ENCODE peak calls at places on chromosome 15, in seven cellular contexts. A is spleen, Z is body of pancreas, U is testis, X is lower leg skin, F is breast epithelium, L is H1. T is an unnamed sample.

GRCh38 chr15:43238691-43239131 is 17.9 kb upstream of the EPB42 start:
- DNase-seq in A (no peak), Z (no peak), U (no peak), X (peak), F (no peak), L (no peak), T (no peak)

GRCh38 chr15:29283371-29283770 is 13.7 kb upstream of the NSMCE3 start:
- DNase-seq in A (no peak), Z (no peak), U (no peak), X (no peak), F (no peak), L (no peak), T (no peak)

GRCh38 chr15:81914734-81915234 is 131.0 kb downstream of the MEX3B start:
- DNase-seq in A (peak), Z (peak), U (no peak), X (no peak), F (no peak), L (no peak), T (no peak)

GRCh38 chr15:49060710-49061483 is 14.7 kb upstream of the SECISBP2L start:
- DNase-seq in A (no peak), Z (no peak), U (no peak), X (no peak), F (no peak), L (no peak), T (no peak)

GRCh38 chr15:94206463-94207167 is 24.7 kb upstream of the MCTP2 start:
- DNase-seq in A (no peak), Z (no peak), U (no peak), X (peak), F (no peak), L (no peak), T (no peak)

GRCh38 chr15:42939841-42940240 is 19.3 kb upstream of the TTBK2 start:
- DNase-seq in A (no peak), Z (no peak), U (no peak), X (no peak), F (no peak), L (peak), T (no peak)

GRCh38 chr15:74587924-74588323 is 27.7 kb upstream of the CLK3 start:
- DNase-seq in A (peak), Z (no peak), U (no peak), X (no peak), F (no peak), L (no peak), T (no peak)

GRCh38 chr15:87394676-87395075 is 861.9 kb downstream of the NTRK3 start:
- DNase-seq in A (no peak), Z (no peak), U (no peak), X (no peak), F (no peak), L (no peak), T (no peak)

GRCh38 chr15:65336767-65337435 is 32.4 kb downstream of the RNU5B-1 start:
- DNase-seq in A (peak), Z (no peak), U (no peak), X (no peak), F (no peak), L (no peak), T (no peak)

GRCh38 chr15:67462802-67463201 is 58.1 kb upstream of the C15orf61 start:
- DNase-seq in A (no peak), Z (no peak), U (no peak), X (no peak), F (no peak), L (no peak), T (no peak)

GRCh38 chr15:65952425-65953053 is 83.2 kb downstream of the RAB11A start:
- DNase-seq in A (peak), Z (no peak), U (peak), X (no peak), F (no peak), L (peak), T (no peak)

GRCh38 chr15:42384597-42384996 is 25.3 kb downstream of the CAPN3 start:
- DNase-seq in A (no peak), Z (no peak), U (no peak), X (no peak), F (no peak), L (no peak), T (no peak)

GRCh38 chr15:86432861-86433260 is 353.2 kb downstream of the AGBL1 start:
- DNase-seq in A (no peak), Z (no peak), U (no peak), X (no peak), F (no peak), L (no peak), T (no peak)

GRCh38 chr15:64191971-64192830 is 29.4 kb upstream of the PPIB start:
- DNase-seq in A (no peak), Z (no peak), U (no peak), X (no peak), F (no peak), L (no peak), T (no peak)

GRCh38 chr15:80325206-80325605 is 73.2 kb upstream of the CTXND1 start:
- DNase-seq in A (no peak), Z (no peak), U (no peak), X (no peak), F (no peak), L (no peak), T (no peak)

GRCh38 chr15:69648215-69648614 is 195.6 kb downstream of the RPLP1 start:
- DNase-seq in A (no peak), Z (no peak), U (no peak), X (no peak), F (no peak), L (no peak), T (no peak)

GRCh38 chr15:98562361-98562791 is 86.0 kb upstream of the IGF1R start:
- DNase-seq in A (no peak), Z (no peak), U (no peak), X (no peak), F (no peak), L (no peak), T (peak)

GRCh38 chr15:80233511-80234080 is 18.4 kb downstream of the CTXND1 start:
- DNase-seq in A (no peak), Z (no peak), U (no peak), X (no peak), F (no peak), L (no peak), T (no peak)

GRCh38 chr15:62128916-62129315 is 36.2 kb downstream of the C2CD4B start:
- DNase-seq in A (no peak), Z (no peak), U (no peak), X (no peak), F (no peak), L (no peak), T (no peak)

GRCh38 chr15:91047545-91048199 is 25.3 kb upstream of the VPS33B start:
- DNase-seq in A (no peak), Z (no peak), U (no peak), X (no peak), F (no peak), L (no peak), T (no peak)

GRCh38 chr15:64749999-64750657 is 25.3 kb downstream of the RBPMS2 start:
- DNase-seq in A (no peak), Z (no peak), U (no peak), X (no peak), F (no peak), L (no peak), T (no peak)

GRCh38 chr15:68991723-68992122 is 22.8 kb upstream of the NOX5 start:
- DNase-seq in A (no peak), Z (no peak), U (peak), X (no peak), F (no peak), L (no peak), T (no peak)

GRCh38 chr15:59281699-59282098 is 75.1 kb downstream of the LDHAL6B start:
- DNase-seq in A (no peak), Z (no peak), U (no peak), X (no peak), F (no peak), L (no peak), T (no peak)

GRCh38 chr15:59284768-59285368 is 78.2 kb downstream of the LDHAL6B start:
- DNase-seq in A (no peak), Z (no peak), U (no peak), X (no peak), F (no peak), L (no peak), T (no peak)

GRCh38 chr15:59283717-59284336 is 77.2 kb downstream of the LDHAL6B start:
- DNase-seq in A (no peak), Z (no peak), U (no peak), X (peak), F (peak), L (no peak), T (peak)

GRCh38 chr15:59280855-59281254 is 74.2 kb downstream of the LDHAL6B start:
- DNase-seq in A (no peak), Z (no peak), U (no peak), X (no peak), F (no peak), L (no peak), T (no peak)

GRCh38 chr15:59282515-59283337 is 76.1 kb downstream of the LDHAL6B start:
- DNase-seq in A (no peak), Z (no peak), U (no peak), X (no peak), F (no peak), L (no peak), T (no peak)
- TF ChIP-seq POLR2A in A (no peak), Z (no peak), U (no peak), X (no peak), F (no peak), L (no peak), T (no peak)

GRCh38 chr15:57424628-57425405 is 48.5 kb downstream of the CGNL1 start:
- DNase-seq in A (no peak), Z (no peak), U (no peak), X (no peak), F (no peak), L (no peak), T (no peak)

GRCh38 chr15:57421540-57421939 is 45.2 kb downstream of the CGNL1 start:
- DNase-seq in A (no peak), Z (no peak), U (no peak), X (no peak), F (no peak), L (peak), T (peak)

GRCh38 chr15:57425842-57426241 is 49.5 kb downstream of the CGNL1 start:
- DNase-seq in A (no peak), Z (no peak), U (no peak), X (no peak), F (no peak), L (no peak), T (no peak)

GRCh38 chr15:57422113-57422754 is 45.9 kb downstream of the CGNL1 start:
- DNase-seq in A (no peak), Z (no peak), U (no peak), X (no peak), F (no peak), L (no peak), T (no peak)

DNA sequence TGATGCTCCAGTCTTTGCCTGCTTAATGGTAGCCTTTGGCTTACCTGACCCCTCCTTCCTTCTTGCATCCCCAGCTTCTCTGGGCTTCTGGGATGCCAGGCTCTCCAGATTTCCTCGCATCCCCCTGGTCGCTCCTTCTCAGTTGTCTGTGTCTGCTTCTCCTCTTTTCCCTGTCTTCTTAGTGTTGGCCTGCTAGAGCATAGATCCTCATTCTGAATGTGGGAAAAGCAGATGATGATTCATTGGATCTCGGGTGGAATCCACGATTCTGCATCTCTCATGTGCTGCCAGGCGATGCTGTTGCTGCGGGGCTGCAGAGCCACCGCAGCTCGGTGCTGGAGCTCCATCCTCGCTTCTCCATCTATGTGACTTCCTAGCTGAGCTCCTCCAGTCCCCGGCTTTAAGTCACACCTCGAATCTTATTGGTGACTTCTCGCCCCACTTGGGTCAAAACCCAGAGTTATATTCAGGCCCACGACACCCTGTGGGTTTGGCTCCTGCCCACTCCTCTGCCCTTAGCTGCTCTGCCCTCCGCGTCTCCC is 47.4 kb downstream of the CGNL1 start:
- DNase-seq in A (no peak), Z (no peak), U (no peak), X (no peak), F (no peak), L (peak), T (no peak)
- H3K4me3 ChIP-seq in A (no peak), Z (no peak), U (no peak), X (no peak), F (no peak), L (no peak), T (no peak)

GRCh38 chr15:96119734-96120133 is 210.8 kb upstream of the NR2F2 start:
- DNase-seq in A (no peak), Z (no peak), U (no peak), X (no peak), F (no peak), L (no peak), T (no peak)
- TF ChIP-seq POLR2A in A (no peak), Z (no peak), U (no peak), X (no peak), F (no peak), L (no peak), T (no peak)

DNA sequence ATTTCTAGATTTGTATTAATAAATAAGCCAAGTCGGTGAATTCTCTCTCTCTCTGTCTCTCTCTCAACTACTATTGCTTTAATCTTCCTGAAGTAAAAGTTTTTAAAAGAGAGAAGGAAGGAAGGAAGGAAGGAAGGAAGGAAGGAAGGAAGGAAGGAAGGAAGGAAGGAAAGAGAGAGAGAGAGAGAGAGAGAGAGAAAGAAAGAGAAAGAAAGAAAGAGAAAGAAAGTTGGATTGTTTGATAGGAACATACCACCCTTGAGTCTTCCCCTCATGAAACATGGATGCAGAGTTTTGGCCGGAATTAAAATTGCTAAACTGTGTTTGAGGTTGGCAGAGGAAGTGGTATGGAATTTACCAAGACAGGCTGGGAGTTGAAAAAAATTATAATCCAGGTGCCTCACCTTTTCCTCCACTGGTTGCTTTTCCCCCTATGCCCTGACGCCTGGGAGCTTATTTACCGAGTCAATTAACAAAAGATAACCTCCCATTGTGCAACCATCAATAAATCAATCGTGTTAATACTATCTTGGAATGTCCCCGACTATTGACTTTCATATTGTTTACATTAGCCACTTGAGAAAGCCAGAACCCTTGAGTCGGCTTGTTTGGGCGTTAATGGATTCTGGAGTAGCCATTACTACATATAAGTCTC is 159.8 kb upstream of the NR2F2 start:
- DNase-seq in A (no peak), Z (no peak), U (no peak), X (no peak), F (no peak), L (no peak), T (no peak)
- H3K4me3 ChIP-seq in A (no peak), Z (no peak), U (no peak), X (no peak), F (no peak), L (no peak), T (no peak)

T was measured in transverse colon.